ENCODE peak calls at places on chromosomes 13 and 19, in eight cellular contexts. One of them, this sample, is unnamed.

GRCh38 chr13:44747179-44747578 is 171.0 kb upstream of the TSC22D1 start:
- DNase-seq in transverse colon: no peak
- DNase-seq in OCI-LY7: no peak
- DNase-seq in ovary: no peak
- DNase-seq in fibroblast of lung: no peak
- DNase-seq in A673: no peak
- DNase-seq in stomach: no peak
- DNase-seq in HCT116: no peak
- DNase-seq in this sample: no peak

GRCh38 chr19:17333611-17334413 is 843 bp downstream of the ANO8 start:
- DNase-seq in ovary: no peak
- DNase-seq in transverse colon: peak; percentile 53
- DNase-seq in HCT116: peak; percentile 71
- DNase-seq in A673: peak; percentile 76
- DNase-seq in fibroblast of lung: peak; percentile 85
- DNase-seq in stomach: peak; percentile 64
- DNase-seq in OCI-LY7: peak; percentile 47
- DNase-seq in this sample: peak; percentile 63

GRCh38 chr19:32104465-32105235 is 240.8 kb upstream of the ZNF507 start:
- DNase-seq in transverse colon: peak; percentile 16
- DNase-seq in stomach: no peak
- DNase-seq in A673: peak; percentile 72
- DNase-seq in ovary: no peak
- DNase-seq in fibroblast of lung: peak; percentile 50
- DNase-seq in HCT116: no peak
- DNase-seq in OCI-LY7: no peak
- DNase-seq in this sample: no peak

GRCh38 chr19:18735752-18736151 is 52.3 kb downstream of the CRTC1 start:
- DNase-seq in HCT116: no peak
- DNase-seq in A673: no peak
- DNase-seq in stomach: no peak
- DNase-seq in fibroblast of lung: no peak
- DNase-seq in OCI-LY7: no peak
- DNase-seq in ovary: no peak
- DNase-seq in transverse colon: no peak
- DNase-seq in this sample: no peak

GRCh38 chr13:113765241-113765910 is 6.3 kb downstream of the TMEM255B start:
- DNase-seq in fibroblast of lung: no peak
- DNase-seq in HCT116: no peak
- DNase-seq in stomach: no peak
- DNase-seq in ovary: no peak
- DNase-seq in A673: peak; percentile 39
- DNase-seq in OCI-LY7: no peak
- DNase-seq in transverse colon: no peak
- DNase-seq in this sample: no peak

GRCh38 chr19:51259348-51260245 is 8.7 kb downstream of the SIGLECL1 start:
- DNase-seq in HCT116: peak; percentile 41
- DNase-seq in ovary: peak; percentile 38
- DNase-seq in fibroblast of lung: no peak
- DNase-seq in transverse colon: no peak
- DNase-seq in stomach: no peak
- DNase-seq in A673: peak; percentile 58
- DNase-seq in OCI-LY7: peak; percentile 37
- DNase-seq in this sample: peak; percentile 26

GRCh38 chr19:48635966-48636858 is 967 bp downstream of the DBP start:
- DNase-seq in fibroblast of lung: no peak
- DNase-seq in ovary: peak; percentile 75
- DNase-seq in stomach: no peak
- DNase-seq in transverse colon: peak; percentile 63
- DNase-seq in HCT116: no peak
- DNase-seq in OCI-LY7: no peak
- DNase-seq in A673: peak; percentile 48
- DNase-seq in this sample: peak; percentile 37

GRCh38 chr13:74210693-74211393 is 76.6 kb upstream of the KLF12 start:
- DNase-seq in ovary: no peak
- DNase-seq in fibroblast of lung: peak; percentile 98
- DNase-seq in OCI-LY7: no peak
- DNase-seq in HCT116: no peak
- DNase-seq in stomach: peak; percentile 68
- DNase-seq in A673: peak; percentile 53
- DNase-seq in transverse colon: no peak
- DNase-seq in this sample: no peak

GRCh38 chr19:5990289-5990797 is 12.4 kb upstream of the RANBP3 start:
- DNase-seq in fibroblast of lung: no peak
- DNase-seq in ovary: peak; percentile 50
- DNase-seq in OCI-LY7: no peak
- DNase-seq in A673: peak; percentile 64
- DNase-seq in transverse colon: no peak
- DNase-seq in stomach: no peak
- DNase-seq in HCT116: no peak
- DNase-seq in this sample: no peak

GRCh38 chr13:45055198-45055901 is 65.0 kb upstream of the GTF2F2 start:
- DNase-seq in OCI-LY7: no peak
- DNase-seq in stomach: no peak
- DNase-seq in ovary: no peak
- DNase-seq in fibroblast of lung: peak; percentile 97
- DNase-seq in transverse colon: peak; percentile 29
- DNase-seq in HCT116: peak; percentile 70
- DNase-seq in A673: peak; percentile 79
- DNase-seq in this sample: peak; percentile 51

GRCh38 chr13:44218501-44219240 is 155.0 kb upstream of the SERP2 start:
- DNase-seq in stomach: peak; percentile 89
- DNase-seq in ovary: no peak
- DNase-seq in transverse colon: peak; percentile 60
- DNase-seq in A673: no peak
- DNase-seq in HCT116: no peak
- DNase-seq in OCI-LY7: no peak
- DNase-seq in fibroblast of lung: peak; percentile 46
- DNase-seq in this sample: no peak

GRCh38 chr13:46172531-46172991 is 9.4 kb downstream of the LCP1 start:
- DNase-seq in A673: no peak
- DNase-seq in ovary: no peak
- DNase-seq in HCT116: no peak
- DNase-seq in stomach: no peak
- DNase-seq in transverse colon: peak; percentile 41
- DNase-seq in fibroblast of lung: no peak
- DNase-seq in OCI-LY7: peak; percentile 52
- DNase-seq in this sample: peak; percentile 91

GRCh38 chr19:8468761-8469458 is 24.1 kb downstream of the HNRNPM start:
- DNase-seq in A673: no peak
- DNase-seq in transverse colon: no peak
- DNase-seq in ovary: no peak
- DNase-seq in OCI-LY7: no peak
- DNase-seq in HCT116: no peak
- DNase-seq in fibroblast of lung: peak; percentile 14
- DNase-seq in stomach: no peak
- DNase-seq in this sample: no peak

GRCh38 chr13:84433024-84433423 is 550.8 kb upstream of the SLITRK1 start:
- DNase-seq in ovary: no peak
- DNase-seq in A673: no peak
- DNase-seq in OCI-LY7: no peak
- DNase-seq in fibroblast of lung: peak; percentile 95
- DNase-seq in HCT116: no peak
- DNase-seq in stomach: no peak
- DNase-seq in transverse colon: no peak
- DNase-seq in this sample: no peak

GRCh38 chr19:43555185-43555770 is 20.0 kb downstream of the XRCC1 start:
- DNase-seq in HCT116: no peak
- DNase-seq in transverse colon: peak; percentile 79
- DNase-seq in OCI-LY7: peak; percentile 68
- DNase-seq in ovary: peak; percentile 54
- DNase-seq in fibroblast of lung: peak; percentile 48
- DNase-seq in stomach: peak; percentile 78
- DNase-seq in A673: peak; percentile 88
- DNase-seq in this sample: peak; percentile 88

GRCh38 chr13:21018220-21018619 is 43.2 kb downstream of the LATS2 start:
- DNase-seq in HCT116: no peak
- DNase-seq in OCI-LY7: no peak
- DNase-seq in transverse colon: no peak
- DNase-seq in ovary: no peak
- DNase-seq in A673: no peak
- DNase-seq in fibroblast of lung: no peak
- DNase-seq in stomach: no peak
- DNase-seq in this sample: no peak

GRCh38 chr19:45615795-45616708 is 14.0 kb upstream of the GPR4 start:
- DNase-seq in fibroblast of lung: peak; percentile 79
- DNase-seq in OCI-LY7: peak; percentile 96
- DNase-seq in ovary: peak; percentile 95
- DNase-seq in stomach: peak; percentile 88
- DNase-seq in HCT116: peak; percentile 97
- DNase-seq in A673: peak; percentile 94
- DNase-seq in transverse colon: peak; percentile 94
- DNase-seq in this sample: peak; percentile 85

GRCh38 chr13:64054306-64054705 is 2638.7 kb upstream of the PCDH20 start:
- DNase-seq in stomach: no peak
- DNase-seq in HCT116: no peak
- DNase-seq in OCI-LY7: no peak
- DNase-seq in fibroblast of lung: no peak
- DNase-seq in transverse colon: no peak
- DNase-seq in A673: no peak
- DNase-seq in ovary: no peak
- DNase-seq in this sample: no peak

DNA sequence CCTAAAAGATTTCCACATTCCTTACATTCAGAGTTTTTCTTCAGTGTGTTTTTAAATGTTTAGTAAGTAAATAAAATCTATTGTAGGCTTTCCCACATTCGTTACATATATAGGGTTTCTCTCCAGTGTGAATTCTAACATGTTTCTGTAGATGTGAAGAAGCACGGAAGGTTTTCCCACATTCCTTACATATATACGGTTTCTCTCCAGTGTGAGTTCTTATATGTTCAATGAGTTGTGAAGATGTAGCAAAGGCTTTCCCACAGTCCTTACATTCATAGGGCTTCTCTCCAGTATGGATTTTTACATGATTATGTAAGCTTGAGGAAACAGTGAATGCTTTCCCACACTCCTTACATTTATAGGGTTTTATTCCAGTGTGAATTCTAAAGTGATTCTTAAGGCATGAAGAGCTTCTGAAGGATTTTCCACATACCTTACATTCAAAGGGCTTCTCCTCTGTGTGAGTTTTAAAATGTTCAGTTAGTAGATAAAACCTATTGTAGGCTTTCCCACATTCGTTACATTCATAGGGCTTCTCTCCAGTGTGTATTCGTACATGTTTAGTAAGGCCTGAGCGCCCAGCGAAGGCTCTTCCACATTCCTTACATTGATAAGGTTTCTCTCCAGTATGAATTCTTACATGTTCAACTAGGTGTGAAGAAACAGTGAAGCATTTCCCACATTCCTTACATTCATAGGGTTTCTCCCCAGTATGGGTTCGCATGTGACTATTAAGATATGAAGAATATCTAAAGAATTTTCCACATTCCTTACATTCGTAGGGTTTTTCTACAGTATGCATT is 18.2 kb downstream of the ZNF121 start:
- DNase-seq in A673: peak; percentile 29
- DNase-seq in ovary: no peak
- DNase-seq in fibroblast of lung: peak; percentile 25
- DNase-seq in HCT116: no peak
- DNase-seq in transverse colon: no peak
- DNase-seq in OCI-LY7: no peak
- DNase-seq in stomach: no peak
- DNase-seq in this sample: no peak
- H3K36me3 ChIP-seq in A673: peaks cover 92% of the 10 kb centered on the region
- H3K36me3 ChIP-seq in ovary: peaks cover 3% of the 10 kb centered on the region
- H3K36me3 ChIP-seq in fibroblast of lung: peaks cover 19% of the 10 kb centered on the region
- H3K36me3 ChIP-seq in HCT116: peaks cover 96% of the 10 kb centered on the region
- H3K36me3 ChIP-seq in transverse colon: peaks cover 17% of the 10 kb centered on the region
- H3K36me3 ChIP-seq in OCI-LY7: peaks cover 100% of the 10 kb centered on the region
- H3K36me3 ChIP-seq in stomach: peaks cover 93% of the 10 kb centered on the region
- H3K36me3 ChIP-seq in this sample: peaks cover 76% of the 10 kb centered on the region

DNA sequence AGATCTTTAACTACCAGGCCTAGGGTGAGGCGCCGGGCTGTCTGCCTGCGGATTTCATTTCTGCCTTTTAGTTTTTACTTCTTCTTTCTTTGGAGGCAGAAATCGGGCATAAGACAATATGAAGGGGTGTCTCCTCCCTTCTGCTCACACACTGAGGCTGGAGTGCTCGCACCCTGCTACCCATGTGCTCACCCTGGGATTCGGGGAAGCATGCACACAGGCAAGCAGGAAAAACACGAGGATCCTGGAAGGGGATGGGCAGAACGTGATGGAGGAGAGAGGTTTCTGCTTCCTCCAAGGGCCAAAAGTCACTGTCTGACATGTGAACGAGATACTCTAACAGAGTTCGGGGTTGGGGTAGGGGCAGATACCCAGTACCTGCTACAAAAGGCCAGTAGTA is 28.4 kb downstream of the ZNF823 start:
- DNase-seq in A673: no peak
- DNase-seq in ovary: no peak
- DNase-seq in OCI-LY7: no peak
- DNase-seq in transverse colon: no peak
- DNase-seq in stomach: no peak
- DNase-seq in HCT116: no peak
- DNase-seq in fibroblast of lung: no peak
- DNase-seq in this sample: no peak
- H3K27ac ChIP-seq in A673: no peak overlapping the region
- H3K27ac ChIP-seq in ovary: no peak overlapping the region
- H3K27ac ChIP-seq in OCI-LY7: no peak overlapping the region
- H3K27ac ChIP-seq in transverse colon: no peak overlapping the region
- H3K27ac ChIP-seq in stomach: no peak overlapping the region
- H3K27ac ChIP-seq in HCT116: no peak overlapping the region
- H3K27ac ChIP-seq in fibroblast of lung: no peak overlapping the region
- H3K27ac ChIP-seq in this sample: no peak overlapping the region

GRCh38 chr13:51799261-51799660 is 4.7 kb downstream of the DHRS12 start:
- DNase-seq in transverse colon: no peak
- DNase-seq in OCI-LY7: no peak
- DNase-seq in A673: no peak
- DNase-seq in ovary: no peak
- DNase-seq in stomach: no peak
- DNase-seq in HCT116: no peak
- DNase-seq in fibroblast of lung: no peak
- DNase-seq in this sample: no peak
- H3K36me3 ChIP-seq in transverse colon: no peaks in the 10 kb centered on the region
- H3K36me3 ChIP-seq in OCI-LY7: no peaks in the 10 kb centered on the region
- H3K36me3 ChIP-seq in A673: no peaks in the 10 kb centered on the region
- H3K36me3 ChIP-seq in ovary: no peaks in the 10 kb centered on the region
- H3K36me3 ChIP-seq in stomach: peaks cover 17% of the 10 kb centered on the region
- H3K36me3 ChIP-seq in HCT116: no peaks in the 10 kb centered on the region
- H3K36me3 ChIP-seq in fibroblast of lung: no peaks in the 10 kb centered on the region
- H3K36me3 ChIP-seq in this sample: peaks cover 17% of the 10 kb centered on the region

DNA sequence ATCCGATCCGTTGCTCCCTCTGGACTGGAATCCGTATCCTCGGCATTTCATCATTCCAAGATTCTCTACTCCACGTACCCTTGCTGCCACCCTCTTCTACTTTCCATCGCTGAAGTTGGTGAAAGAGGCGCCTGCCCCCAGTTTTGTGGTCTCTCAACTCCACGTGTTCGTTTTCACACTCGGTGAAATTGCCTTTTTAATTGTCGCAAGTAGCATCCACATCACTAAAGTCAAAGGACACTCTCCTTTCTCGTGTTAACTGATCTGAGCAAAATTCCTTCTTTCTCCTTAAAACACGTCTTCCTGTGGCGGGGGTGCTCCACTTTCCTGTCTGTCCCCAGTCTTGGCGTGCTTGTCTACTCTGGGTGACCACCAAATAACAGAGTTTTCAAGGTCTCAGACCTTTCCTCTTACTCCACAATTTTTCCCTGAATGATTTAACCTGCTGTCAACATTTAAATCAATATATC is 1.1 kb upstream of the TMTC4 start:
- DNase-seq in A673: no peak
- DNase-seq in fibroblast of lung: no peak
- DNase-seq in HCT116: no peak
- DNase-seq in transverse colon: no peak
- DNase-seq in OCI-LY7: no peak
- DNase-seq in stomach: no peak
- DNase-seq in ovary: no peak
- DNase-seq in this sample: peak; percentile 20
- H3K27ac ChIP-seq in A673: peak overlapping the region; percentile 68
- H3K27ac ChIP-seq in fibroblast of lung: no peak overlapping the region
- H3K27ac ChIP-seq in HCT116: peak overlapping the region; percentile 58
- H3K27ac ChIP-seq in transverse colon: peak overlapping the region; percentile 96
- H3K27ac ChIP-seq in OCI-LY7: no peak overlapping the region
- H3K27ac ChIP-seq in stomach: peak overlapping the region; percentile 98
- H3K27ac ChIP-seq in ovary: no peak overlapping the region
- H3K27ac ChIP-seq in this sample: peak overlapping the region; percentile 82